ENCODE peak calls at places on chromosomes 1 and 21, in six cellular contexts. D, H, R, I, T and U are unnamed samples.
A peak's percentile ranks its signal among the peaks of the same experiment; 100 is the strongest.

GRCh38 chr21:38494688-38495087 is 3.6 kb downstream of the ERG start:
- DNase-seq in D (no peak), H (no peak), R (no peak), I (no peak), T (no peak), U (no peak)

GRCh38 chr1:209648366-209648765 is 3.9 kb downstream of the LAMB3 start:
- DNase-seq in D (no peak), H (no peak), R (no peak), I (no peak), T (no peak), U (no peak)

GRCh38 chr21:36692125-36692843 is 6.6 kb upstream of the SIM2 start:
- DNase-seq in D (no peak), H (no peak), R (no peak), I (no peak), T (no peak), U (no peak)

GRCh38 chr1:40432644-40433385 is 17.5 kb upstream of the ZFP69B start:
- DNase-seq in D (no peak), H (no peak), R (no peak), I (no peak), T (no peak), U (no peak)

GRCh38 chr1:32332290-32333079 is 3.5 kb downstream of the MARCKSL1 start:
- DNase-seq in D (peak; percentile 38), H (no peak), R (peak; percentile 79), I (no peak), T (peak; percentile 10), U (no peak)

GRCh38 chr1:94092210-94092613 is 28.7 kb downstream of the ABCA4 start:
- DNase-seq in D (no peak), H (no peak), R (no peak), I (no peak), T (no peak), U (no peak)

GRCh38 chr1:99650773-99651437 is 5.0 kb downstream of the PALMD start:
- DNase-seq in D (no peak), H (no peak), R (no peak), I (no peak), T (no peak), U (no peak)

GRCh38 chr1:159914252-159915018 is 10.9 kb downstream of the TAGLN2 start:
- DNase-seq in D (no peak), H (no peak), R (peak; percentile 82), I (no peak), T (no peak), U (no peak)

GRCh38 chr1:230825061-230825803 is 43.1 kb downstream of the C1orf198 start:
- DNase-seq in D (no peak), H (no peak), R (peak; percentile 95), I (no peak), T (no peak), U (no peak)

GRCh38 chr21:45552696-45553391 is 10.6 kb upstream of the SLC19A1 start:
- DNase-seq in D (no peak), H (no peak), R (no peak), I (no peak), T (no peak), U (no peak)

GRCh38 chr1:116503535-116504307 is 67.1 kb downstream of the CD58 start:
- DNase-seq in D (no peak), H (no peak), R (no peak), I (no peak), T (peak; percentile 67), U (no peak)

GRCh38 chr1:112263464-112263863 is 132.6 kb upstream of the CTTNBP2NL start:
- DNase-seq in D (no peak), H (no peak), R (peak; percentile 73), I (no peak), T (no peak), U (no peak)

GRCh38 chr1:47678464-47678980 is 240.7 kb downstream of the FOXD2 start:
- DNase-seq in D (no peak), H (no peak), R (no peak), I (no peak), T (no peak), U (no peak)

GRCh38 chr1:164805399-164805798 is 246.4 kb downstream of the PBX1 start:
- DNase-seq in D (no peak), H (no peak), R (no peak), I (no peak), T (no peak), U (no peak)

GRCh38 chr1:156945881-156946661 is 25.6 kb downstream of the LRRC71 start:
- DNase-seq in D (peak; percentile 68), H (no peak), R (peak; percentile 58), I (no peak), T (no peak), U (no peak)

GRCh38 chr1:243459059-243459458 is 203.2 kb downstream of the SDCCAG8 start:
- DNase-seq in D (no peak), H (no peak), R (no peak), I (no peak), T (no peak), U (no peak)

GRCh38 chr1:198577444-198577843 is 37.0 kb upstream of the ATP6V1G3 start:
- DNase-seq in D (no peak), H (no peak), R (peak; percentile 44), I (no peak), T (no peak), U (no peak)